ENCODE peak calls at places on chromosomes 11 and 22, in six cellular contexts. R, A, L, P, K and Q are unnamed samples.

GRCh38 chr11:101126551-101127347 is 2.9 kb downstream of the PGR start:
- DNase-seq in P (no peak), R (peak), A (no peak), K (no peak), L (no peak), Q (peak)

GRCh38 chr11:104873252-104873651 is 25.0 kb downstream of the CASP12 start:
- DNase-seq in P (no peak), R (no peak), L (no peak), K (no peak), A (no peak), Q (no peak)

GRCh38 chr11:128579790-128580504 is 7.4 kb downstream of the ETS1 start:
- DNase-seq in A (peak), K (no peak), P (peak), L (no peak), R (no peak), Q (peak)

GRCh38 chr22:28283025-28283654 is 364.1 kb upstream of the PITPNB start:
- DNase-seq in P (no peak), K (no peak), L (no peak), R (no peak), A (peak), Q (peak)

GRCh38 chr22:48619721-48620120 is 1208.0 kb downstream of the BRD1 start:
- DNase-seq in R (no peak), A (no peak), L (no peak), P (no peak), K (no peak), Q (no peak)

GRCh38 chr11:73372371-73372993 is 3.7 kb upstream of the RELT start:
- DNase-seq in L (no peak), P (peak), R (no peak), A (peak), K (no peak), Q (peak)

GRCh38 chr11:69640995-69641581 is at the start of gene CCND1:
- DNase-seq in K (peak), P (peak), R (peak), L (peak), A (peak), Q (peak)

GRCh38 chr11:133047036-133047800 is 485.1 kb downstream of the OPCML start:
- DNase-seq in A (peak), P (no peak), R (no peak), L (no peak), K (no peak), Q (peak)

GRCh38 chr22:46769191-46769675 is 6.8 kb downstream of the TBC1D22A start:
- DNase-seq in K (no peak), P (no peak), L (no peak), A (no peak), R (no peak), Q (no peak)

GRCh38 chr22:32818446-32819115 is 17.1 kb downstream of the TIMP3 start:
- DNase-seq in K (no peak), L (no peak), P (no peak), R (no peak), A (no peak), Q (no peak)